ENCODE peak calls at places on chromosomes 12 and 14, in four cellular contexts. One of them, this sample, is unnamed.

GRCh38 chr12:55830601-55831406 is 1.4 kb upstream of the DNAJC14 start:
- DNase-seq in esophagus squamous epithelium: no peak
- DNase-seq in ovary: peak; percentile 88
- DNase-seq in neural progenitor cell: peak; percentile 79
- DNase-seq in this sample: peak; percentile 86

GRCh38 chr12:47302111-47302597 is 222.4 kb upstream of the AMIGO2 start:
- DNase-seq in esophagus squamous epithelium: no peak
- DNase-seq in ovary: no peak
- DNase-seq in neural progenitor cell: no peak
- DNase-seq in this sample: peak; percentile 36

GRCh38 chr12:30531731-30532678 is 163.7 kb downstream of the IPO8 start:
- DNase-seq in esophagus squamous epithelium: no peak
- DNase-seq in ovary: no peak
- DNase-seq in neural progenitor cell: no peak
- DNase-seq in this sample: no peak

GRCh38 chr14:32635103-32635719 is 303.5 kb upstream of the NPAS3 start:
- DNase-seq in esophagus squamous epithelium: no peak
- DNase-seq in ovary: no peak
- DNase-seq in neural progenitor cell: no peak
- DNase-seq in this sample: no peak

GRCh38 chr12:20646239-20646827 is 48.8 kb upstream of the SLCO1C1 start:
- DNase-seq in esophagus squamous epithelium: no peak
- DNase-seq in ovary: no peak
- DNase-seq in neural progenitor cell: peak; percentile 44
- DNase-seq in this sample: no peak

GRCh38 chr12:22410497-22410896 is 76.0 kb upstream of the ST8SIA1 start:
- DNase-seq in esophagus squamous epithelium: no peak
- DNase-seq in ovary: no peak
- DNase-seq in neural progenitor cell: no peak
- DNase-seq in this sample: no peak

GRCh38 chr12:33437598-33437997 is 2.0 kb downstream of the SYT10 start:
- DNase-seq in esophagus squamous epithelium: no peak
- DNase-seq in ovary: no peak
- DNase-seq in neural progenitor cell: no peak
- DNase-seq in this sample: no peak

GRCh38 chr12:53739285-53740129 is 12.3 kb upstream of the CALCOCO1 start:
- DNase-seq in esophagus squamous epithelium: no peak
- DNase-seq in ovary: no peak
- DNase-seq in neural progenitor cell: no peak
- DNase-seq in this sample: no peak

GRCh38 chr12:43306066-43306465 is 245.9 kb downstream of the ADAMTS20 start:
- DNase-seq in esophagus squamous epithelium: no peak
- DNase-seq in ovary: no peak
- DNase-seq in neural progenitor cell: no peak
- DNase-seq in this sample: peak; percentile 50

GRCh38 chr14:55074662-55075061 is 23.2 kb downstream of the MAPK1IP1L start:
- DNase-seq in esophagus squamous epithelium: no peak
- DNase-seq in ovary: no peak
- DNase-seq in neural progenitor cell: no peak
- DNase-seq in this sample: no peak

GRCh38 chr12:45125997-45126396 is 75.1 kb upstream of the DBX2 start:
- DNase-seq in esophagus squamous epithelium: no peak
- DNase-seq in ovary: no peak
- DNase-seq in neural progenitor cell: no peak
- DNase-seq in this sample: no peak

GRCh38 chr12:123027726-123028445 is 47.4 kb downstream of the ARL6IP4 start:
- DNase-seq in esophagus squamous epithelium: no peak
- DNase-seq in ovary: no peak
- DNase-seq in neural progenitor cell: no peak
- DNase-seq in this sample: no peak

GRCh38 chr12:117819160-117819559 is 149.6 kb downstream of the KSR2 start:
- DNase-seq in esophagus squamous epithelium: no peak
- DNase-seq in ovary: no peak
- DNase-seq in neural progenitor cell: peak; percentile 14
- DNase-seq in this sample: no peak

GRCh38 chr14:22448905-22449611 is 140.0 kb downstream of the DAD1 start:
- DNase-seq in esophagus squamous epithelium: no peak
- DNase-seq in ovary: no peak
- DNase-seq in neural progenitor cell: no peak
- DNase-seq in this sample: no peak

GRCh38 chr14:35814371-35815005 is 5.4 kb upstream of the RALGAPA1 start:
- DNase-seq in esophagus squamous epithelium: no peak
- DNase-seq in ovary: no peak
- DNase-seq in neural progenitor cell: peak; percentile 79
- DNase-seq in this sample: no peak

GRCh38 chr14:68518910-68519686 is 273.8 kb downstream of the ZFP36L1 start:
- DNase-seq in esophagus squamous epithelium: no peak
- DNase-seq in ovary: peak; percentile 68
- DNase-seq in neural progenitor cell: no peak
- DNase-seq in this sample: no peak

GRCh38 chr14:71932229-71932951 is at the start of gene RGS6:
- DNase-seq in esophagus squamous epithelium: no peak
- DNase-seq in ovary: no peak
- DNase-seq in neural progenitor cell: peak; percentile 91
- DNase-seq in this sample: no peak

GRCh38 chr12:81835783-81836182 is 76.6 kb upstream of the PPFIA2 start:
- DNase-seq in esophagus squamous epithelium: no peak
- DNase-seq in ovary: no peak
- DNase-seq in neural progenitor cell: no peak
- DNase-seq in this sample: no peak

GRCh38 chr12:90085491-90086274 is 377.0 kb upstream of the ATP2B1 start:
- DNase-seq in esophagus squamous epithelium: no peak
- DNase-seq in ovary: no peak
- DNase-seq in neural progenitor cell: peak; percentile 19
- DNase-seq in this sample: no peak

GRCh38 chr12:107570721-107571120 is 114.9 kb upstream of the PWP1 start:
- DNase-seq in esophagus squamous epithelium: no peak
- DNase-seq in ovary: no peak
- DNase-seq in neural progenitor cell: no peak
- DNase-seq in this sample: no peak

DNA sequence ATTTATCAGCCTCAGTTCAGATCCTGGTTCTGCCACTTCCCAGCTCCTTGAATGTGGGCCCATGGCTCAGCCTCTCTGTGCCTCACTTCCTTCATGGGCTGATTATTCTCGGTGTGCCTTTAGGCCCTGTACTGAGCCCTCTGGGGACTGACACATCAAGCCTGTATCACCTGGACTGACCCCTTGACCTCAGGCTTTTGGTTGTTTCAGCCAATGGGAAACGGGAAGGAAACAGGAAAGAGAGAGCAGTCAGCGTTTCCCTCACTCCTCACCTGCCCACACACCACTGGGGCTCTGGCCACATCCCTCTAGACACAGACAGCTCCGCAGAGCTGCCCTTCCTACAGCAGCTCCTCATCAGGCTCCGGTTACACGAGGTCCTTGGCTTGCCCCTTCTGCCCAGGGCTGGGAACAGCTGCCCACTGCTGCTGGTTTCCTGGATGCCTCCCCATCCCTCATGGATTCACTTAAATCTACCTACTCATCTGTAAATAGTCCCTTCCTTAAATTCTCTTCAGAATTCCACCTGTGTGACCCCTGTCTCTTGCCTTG is 37.0 kb upstream of the ITPR2 start:
- DNase-seq in esophagus squamous epithelium: no peak
- DNase-seq in ovary: no peak
- DNase-seq in neural progenitor cell: no peak
- DNase-seq in this sample: no peak
- H3K27ac ChIP-seq in esophagus squamous epithelium: peak overlapping the region; percentile 72
- H3K27ac ChIP-seq in ovary: no peak overlapping the region
- H3K27ac ChIP-seq in neural progenitor cell: no peak overlapping the region
- H3K27ac ChIP-seq in this sample: no peak overlapping the region

GRCh38 chr12:120581998-120582397 is 796 bp upstream of the POP5 start:
- DNase-seq in esophagus squamous epithelium: no peak
- DNase-seq in ovary: no peak
- DNase-seq in neural progenitor cell: no peak
- DNase-seq in this sample: no peak

GRCh38 chr12:120586860-120587259 is 5.7 kb upstream of the POP5 start:
- DNase-seq in esophagus squamous epithelium: no peak
- DNase-seq in ovary: no peak
- DNase-seq in neural progenitor cell: no peak
- DNase-seq in this sample: no peak

GRCh38 chr12:120586216-120586615 is 5.0 kb upstream of the POP5 start:
- DNase-seq in esophagus squamous epithelium: no peak
- DNase-seq in ovary: no peak
- DNase-seq in neural progenitor cell: peak; percentile 45
- DNase-seq in this sample: no peak

GRCh38 chr12:120583478-120584030 is 2.4 kb upstream of the POP5 start:
- DNase-seq in esophagus squamous epithelium: no peak
- DNase-seq in ovary: peak; percentile 73
- DNase-seq in neural progenitor cell: peak; percentile 85
- DNase-seq in this sample: peak; percentile 71

GRCh38 chr12:120584343-120585149 is 3.3 kb upstream of the POP5 start:
- DNase-seq in esophagus squamous epithelium: no peak
- DNase-seq in ovary: peak; percentile 42
- DNase-seq in neural progenitor cell: peak; percentile 88
- DNase-seq in this sample: peak; percentile 42
- H3K27ac ChIP-seq in esophagus squamous epithelium: no peak overlapping the region
- H3K27ac ChIP-seq in ovary: no peak overlapping the region
- H3K27ac ChIP-seq in neural progenitor cell: no peak overlapping the region
- H3K27ac ChIP-seq in this sample: no peak overlapping the region

DNA sequence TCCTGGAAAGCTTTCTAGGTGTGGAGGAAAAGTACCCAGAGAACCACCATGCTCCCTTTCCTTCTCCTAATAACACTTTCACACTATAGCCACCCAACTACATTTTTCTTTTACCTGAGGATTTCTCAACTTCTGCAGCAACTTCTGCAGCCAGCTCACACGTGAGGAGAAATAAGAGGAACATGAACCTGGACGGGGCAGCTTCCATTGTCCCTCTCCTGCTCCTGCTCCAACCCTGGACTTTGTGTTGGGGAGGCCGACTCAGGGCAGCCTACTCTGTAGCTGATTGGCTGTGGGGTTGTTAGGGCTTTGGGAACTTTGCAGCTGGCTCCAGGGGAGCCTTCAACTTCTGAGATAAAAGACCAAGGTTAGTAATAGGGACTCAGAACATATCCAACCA is at the start of gene ERP27:
- DNase-seq in esophagus squamous epithelium: no peak
- DNase-seq in ovary: no peak
- DNase-seq in neural progenitor cell: no peak
- DNase-seq in this sample: no peak
- H3K27ac ChIP-seq in esophagus squamous epithelium: no peak within 1 kb of the TSS
- H3K27ac ChIP-seq in ovary: no peak within 1 kb of the TSS
- H3K27ac ChIP-seq in neural progenitor cell: no peak within 1 kb of the TSS
- H3K27ac ChIP-seq in this sample: no peak within 1 kb of the TSS

DNA sequence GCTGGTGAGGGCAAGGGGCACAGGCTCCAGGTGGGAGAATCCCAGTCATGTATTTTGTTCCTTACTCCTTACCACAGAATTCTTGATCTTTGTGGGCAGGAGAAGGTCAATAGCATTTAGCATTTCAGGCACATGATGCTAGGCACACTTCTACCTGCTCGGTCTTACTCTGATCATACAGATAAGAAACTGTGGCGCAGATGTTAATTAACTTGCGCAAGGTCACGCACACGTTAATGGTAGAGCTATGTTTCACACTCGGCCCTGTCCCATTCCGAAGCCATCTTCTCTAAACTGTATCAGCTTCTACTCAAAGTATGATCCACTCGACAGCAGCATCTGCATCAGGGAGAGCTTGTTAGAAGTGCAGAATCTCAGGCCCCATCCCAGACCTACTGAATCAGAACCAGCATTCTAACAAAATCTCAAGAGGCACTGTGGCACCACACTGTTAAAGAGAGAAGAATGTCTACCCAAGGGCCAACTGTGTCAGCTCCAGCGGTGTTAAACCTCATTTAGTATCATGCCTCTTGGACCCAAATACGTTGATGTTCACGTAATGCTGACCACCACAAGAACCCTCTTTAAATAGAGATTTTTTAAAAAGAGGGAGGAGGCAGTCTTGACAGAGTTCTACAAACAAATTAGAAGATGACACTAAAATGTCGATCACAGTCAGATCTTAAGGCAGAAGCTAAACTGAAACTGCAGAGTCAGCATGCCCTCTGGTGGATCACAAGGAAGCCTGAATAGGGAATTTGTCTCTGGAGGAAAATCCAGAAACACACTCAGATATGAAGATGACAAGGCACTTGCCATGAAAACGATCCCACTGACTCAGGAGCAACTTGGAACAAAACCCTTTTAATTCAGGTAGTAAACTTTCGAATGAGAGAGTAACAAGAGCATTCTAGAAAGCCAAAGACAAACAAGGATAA is 7.3 kb downstream of the STXBP6 start:
- DNase-seq in esophagus squamous epithelium: no peak
- DNase-seq in ovary: no peak
- DNase-seq in neural progenitor cell: peak; percentile 67
- DNase-seq in this sample: no peak
- H3K27ac ChIP-seq in esophagus squamous epithelium: peak overlapping the region; percentile 0
- H3K27ac ChIP-seq in ovary: no peak overlapping the region
- H3K27ac ChIP-seq in neural progenitor cell: no peak overlapping the region
- H3K27ac ChIP-seq in this sample: no peak overlapping the region

DNA sequence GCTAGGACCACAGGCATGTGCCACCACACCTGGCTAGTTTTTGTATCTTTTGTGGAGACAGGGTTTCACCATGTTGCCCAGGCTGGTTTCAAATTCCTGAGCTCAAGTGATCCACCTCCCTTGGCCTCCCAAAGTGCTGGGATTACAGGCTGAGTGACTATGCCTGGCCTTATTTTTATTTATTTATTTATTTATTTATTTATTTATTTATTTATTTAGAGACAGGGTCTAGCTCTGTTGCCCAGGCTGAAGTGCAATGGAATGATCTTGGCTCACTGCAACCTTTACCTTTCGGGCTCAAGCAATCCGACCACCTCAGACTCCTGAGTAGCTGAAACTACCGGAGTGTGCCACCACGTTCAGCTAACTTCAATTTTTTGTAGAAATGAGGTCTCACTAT is 117.0 kb upstream of the MAX start:
- DNase-seq in esophagus squamous epithelium: no peak
- DNase-seq in ovary: no peak
- DNase-seq in neural progenitor cell: no peak
- DNase-seq in this sample: no peak
- H3K27ac ChIP-seq in esophagus squamous epithelium: no peak overlapping the region
- H3K27ac ChIP-seq in ovary: no peak overlapping the region
- H3K27ac ChIP-seq in neural progenitor cell: no peak overlapping the region
- H3K27ac ChIP-seq in this sample: no peak overlapping the region

DNA sequence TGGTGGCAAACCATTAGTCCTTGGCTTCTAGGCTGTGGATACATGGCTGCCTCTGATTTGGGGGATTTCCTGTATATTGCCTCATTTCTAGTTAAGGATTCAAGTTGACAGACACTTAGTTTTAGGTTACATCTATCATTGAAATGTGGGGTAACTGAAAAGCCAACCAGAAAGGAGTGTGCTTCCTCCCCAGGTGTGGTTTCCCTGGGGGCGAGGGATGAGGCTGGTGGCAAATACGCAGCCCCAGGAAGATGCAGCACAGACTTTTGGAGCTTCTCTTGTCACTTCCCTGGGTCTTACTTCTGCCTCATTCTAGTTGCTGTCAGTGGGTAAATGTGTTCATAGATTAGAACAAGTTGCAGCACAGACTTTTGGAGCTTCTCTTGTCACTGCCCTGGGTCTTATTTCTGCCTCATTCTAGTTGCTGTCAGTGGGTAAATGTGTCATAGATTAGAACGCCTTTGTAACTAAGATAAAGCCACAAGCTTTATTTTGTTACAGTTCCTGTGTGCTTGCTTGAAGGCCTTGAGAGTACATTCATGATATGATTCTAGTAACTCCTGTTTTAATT is 85.1 kb downstream of the BORCS5 start:
- DNase-seq in esophagus squamous epithelium: no peak
- DNase-seq in ovary: no peak
- DNase-seq in neural progenitor cell: no peak
- DNase-seq in this sample: no peak
- H3K27ac ChIP-seq in esophagus squamous epithelium: peak overlapping the region; percentile 56
- H3K27ac ChIP-seq in ovary: no peak overlapping the region
- H3K27ac ChIP-seq in neural progenitor cell: no peak overlapping the region
- H3K27ac ChIP-seq in this sample: peak overlapping the region; percentile 85

This sample was measured in uterus.